ENCODE peak calls at places on chromosomes 2 and 18, in four cellular contexts. K is stomach, L is ovary, N is neural progenitor cell. H is an unnamed sample. For H3K9me3, the result is how much of the 10 kb centered on the place peaks cover.

GRCh38 chr2:38037757-38038615 is 38.0 kb downstream of the CYP1B1 start:
- DNase-seq in K (no peak), N (peak), L (peak), H (peak)

GRCh38 chr2:160402997-160403979 is 90.3 kb downstream of the RBMS1 start:
- DNase-seq in L (no peak), K (no peak), N (peak), H (no peak)

GRCh38 chr2:21035282-21035973 is 8.4 kb downstream of the APOB start:
- DNase-seq in L (no peak), K (no peak), N (no peak), H (no peak)

GRCh38 chr18:49723648-49724180 is 89.6 kb downstream of the ACAA2 start:
- DNase-seq in N (no peak), K (no peak), L (no peak), H (no peak)

GRCh38 chr18:23689031-23689615 is at the start of gene LAMA3:
- DNase-seq in L (peak), N (peak), K (peak), H (peak)

GRCh38 chr18:22060361-22060760 is 109.0 kb upstream of the GATA6 start:
- DNase-seq in K (no peak), N (no peak), L (no peak), H (no peak)

GRCh38 chr2:196331816-196332215 is 160.4 kb upstream of the STK17B start:
- DNase-seq in L (no peak), N (no peak), K (no peak), H (no peak)

GRCh38 chr2:240358080-240358479 is 77.4 kb upstream of the GPC1 start:
- DNase-seq in K (no peak), L (peak), N (no peak), H (peak)

GRCh38 chr2:71472019-71472418 is 18.7 kb downstream of the DYSF start:
- DNase-seq in K (no peak), N (no peak), L (no peak), H (no peak)

GRCh38 chr2:229054311-229054710 is 216.8 kb downstream of the PID1 start:
- DNase-seq in N (no peak), K (no peak), L (no peak), H (no peak)

GRCh38 chr18:2568605-2569004 is 2.7 kb downstream of the METTL4 start:
- DNase-seq in L (no peak), N (no peak), K (no peak), H (no peak)
- H3K9me3 ChIP-seq in L (under half), N (under half), K (under half), H (under half)

GRCh38 chr2:103817746-103818145 is 1036.2 kb upstream of the POU3F3 start:
- DNase-seq in N (no peak), L (no peak), K (no peak), H (no peak)
- H3K9me3 ChIP-seq in N (under half), L (under half), K (under half), H (under half)

DNA sequence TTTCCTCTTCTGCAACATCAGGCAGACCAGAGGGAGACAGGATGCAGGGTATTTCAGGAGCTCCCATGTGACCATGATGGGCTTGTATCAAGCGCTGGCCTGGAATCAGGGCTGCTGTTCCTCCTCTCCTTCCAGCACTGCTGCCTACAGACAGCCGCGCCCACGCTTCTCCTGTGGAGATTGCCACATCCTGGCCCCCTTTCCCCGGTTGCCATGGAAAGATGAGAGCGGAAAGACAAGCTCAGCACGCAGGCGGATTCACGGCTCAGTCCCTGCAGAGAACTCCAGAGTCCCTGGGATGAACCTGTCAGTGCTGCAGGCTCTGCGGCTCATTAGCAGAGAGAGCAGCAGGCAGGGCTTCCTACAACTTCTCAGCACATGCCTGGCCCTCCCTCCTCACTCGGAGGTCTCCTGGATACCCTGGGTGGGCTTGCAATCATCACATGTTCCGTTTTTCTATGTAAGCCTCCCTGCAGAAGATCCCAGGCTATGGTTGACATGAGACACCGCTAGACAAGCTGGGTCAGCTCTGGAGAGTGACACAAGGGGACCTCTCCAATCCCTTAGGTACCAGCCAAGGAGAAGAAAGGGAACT is 497.8 kb upstream of the MYT1L start:
- DNase-seq in N (no peak), L (no peak), K (peak), H (no peak)
- H3K9me3 ChIP-seq in N (under half), L (under half), K (under half), H (under half)

GRCh38 chr2:168538534-168538933 is 82.5 kb downstream of the CERS6 start:
- DNase-seq in L (no peak), N (no peak), K (no peak), H (no peak)

GRCh38 chr2:168539945-168540344 is 83.9 kb downstream of the CERS6 start:
- DNase-seq in K (no peak), N (no peak), L (no peak), H (no peak)

GRCh38 chr2:168534926-168535325 is 78.9 kb downstream of the CERS6 start:
- DNase-seq in N (peak), K (no peak), L (no peak), H (no peak)

GRCh38 chr2:168536925-168537466 is 80.9 kb downstream of the CERS6 start:
- DNase-seq in K (no peak), L (no peak), N (no peak), H (no peak)

GRCh38 chr2:168538133-168538532 is 82.1 kb downstream of the CERS6 start:
- DNase-seq in L (no peak), K (no peak), N (no peak), H (no peak)
- H3K9me3 ChIP-seq in L (under half), K (under half), N (under half), H (under half)

H was measured in tibial artery.